ENCODE peak calls at places on chromosomes 12 and 14, in eight cellular contexts. One of them, this sample, is unnamed.

GRCh38 chr14:92600318-92601053 is 86.9 kb downstream of the RIN3 start:
- DNase-seq in neural crest cell: no peak
- DNase-seq in heart left ventricle: no peak
- DNase-seq in psoas muscle: no peak
- DNase-seq in heart right ventricle: no peak
- DNase-seq in PC-9: no peak
- DNase-seq in GM23338: no peak
- DNase-seq in MCF 10A: peak
- DNase-seq in this sample: no peak

GRCh38 chr12:15706010-15706676 is 83.0 kb downstream of the EPS8 start:
- DNase-seq in MCF 10A: peak
- DNase-seq in heart right ventricle: no peak
- DNase-seq in GM23338: peak
- DNase-seq in PC-9: no peak
- DNase-seq in heart left ventricle: no peak
- DNase-seq in psoas muscle: no peak
- DNase-seq in neural crest cell: no peak
- DNase-seq in this sample: no peak

GRCh38 chr12:104456950-104457745 is 400 bp downstream of the CHST11 start:
- DNase-seq in heart right ventricle: peak
- DNase-seq in PC-9: peak
- DNase-seq in heart left ventricle: peak
- DNase-seq in GM23338: peak
- DNase-seq in psoas muscle: peak
- DNase-seq in neural crest cell: peak
- DNase-seq in MCF 10A: peak
- DNase-seq in this sample: peak

GRCh38 chr14:88321692-88322504 is 1.2 kb downstream of the KCNK10 start:
- DNase-seq in PC-9: no peak
- DNase-seq in heart right ventricle: no peak
- DNase-seq in heart left ventricle: no peak
- DNase-seq in MCF 10A: no peak
- DNase-seq in GM23338: peak
- DNase-seq in psoas muscle: no peak
- DNase-seq in neural crest cell: no peak
- DNase-seq in this sample: no peak

GRCh38 chr12:52607314-52607713 is 6.1 kb upstream of the KRT72 start:
- DNase-seq in neural crest cell: no peak
- DNase-seq in heart left ventricle: peak
- DNase-seq in heart right ventricle: no peak
- DNase-seq in psoas muscle: no peak
- DNase-seq in MCF 10A: no peak
- DNase-seq in GM23338: no peak
- DNase-seq in PC-9: no peak
- DNase-seq in this sample: no peak

GRCh38 chr12:123164222-123164621 is 13.3 kb upstream of the PITPNM2 start:
- DNase-seq in GM23338: no peak
- DNase-seq in PC-9: no peak
- DNase-seq in MCF 10A: no peak
- DNase-seq in heart left ventricle: no peak
- DNase-seq in neural crest cell: no peak
- DNase-seq in psoas muscle: no peak
- DNase-seq in heart right ventricle: no peak
- DNase-seq in this sample: no peak

GRCh38 chr14:73762375-73762822 is 48.2 kb upstream of the PNMA1 start:
- DNase-seq in heart right ventricle: no peak
- DNase-seq in PC-9: no peak
- DNase-seq in GM23338: no peak
- DNase-seq in MCF 10A: no peak
- DNase-seq in neural crest cell: no peak
- DNase-seq in psoas muscle: no peak
- DNase-seq in heart left ventricle: no peak
- DNase-seq in this sample: no peak

GRCh38 chr12:9940370-9940769 is 8.2 kb upstream of the CLEC2A start:
- DNase-seq in heart left ventricle: no peak
- DNase-seq in neural crest cell: no peak
- DNase-seq in psoas muscle: no peak
- DNase-seq in heart right ventricle: no peak
- DNase-seq in MCF 10A: peak
- DNase-seq in GM23338: peak
- DNase-seq in PC-9: no peak
- DNase-seq in this sample: no peak

GRCh38 chr14:99323603-99324185 is 51.7 kb upstream of the BCL11B start:
- DNase-seq in heart left ventricle: no peak
- DNase-seq in MCF 10A: no peak
- DNase-seq in PC-9: no peak
- DNase-seq in neural crest cell: no peak
- DNase-seq in heart right ventricle: no peak
- DNase-seq in GM23338: peak
- DNase-seq in psoas muscle: no peak
- DNase-seq in this sample: no peak

GRCh38 chr14:55851301-55851700 is 266.9 kb upstream of the PELI2 start:
- DNase-seq in neural crest cell: no peak
- DNase-seq in PC-9: no peak
- DNase-seq in MCF 10A: no peak
- DNase-seq in heart right ventricle: no peak
- DNase-seq in psoas muscle: no peak
- DNase-seq in GM23338: no peak
- DNase-seq in heart left ventricle: no peak
- DNase-seq in this sample: no peak

GRCh38 chr14:106372870-106373657 is 846.7 kb downstream of the TMEM121 start:
- DNase-seq in GM23338: peak
- DNase-seq in psoas muscle: peak
- DNase-seq in heart right ventricle: peak
- DNase-seq in MCF 10A: peak
- DNase-seq in neural crest cell: no peak
- DNase-seq in PC-9: peak
- DNase-seq in heart left ventricle: peak
- DNase-seq in this sample: no peak

GRCh38 chr14:24132061-24132685 is 1.7 kb downstream of the FITM1 start:
- DNase-seq in neural crest cell: no peak
- DNase-seq in heart left ventricle: no peak
- DNase-seq in heart right ventricle: peak
- DNase-seq in PC-9: no peak
- DNase-seq in GM23338: no peak
- DNase-seq in psoas muscle: peak
- DNase-seq in MCF 10A: peak
- DNase-seq in this sample: no peak

GRCh38 chr14:52299692-52300278 is 14.3 kb upstream of the PTGER2 start:
- DNase-seq in GM23338: peak
- DNase-seq in heart right ventricle: no peak
- DNase-seq in psoas muscle: no peak
- DNase-seq in neural crest cell: no peak
- DNase-seq in heart left ventricle: no peak
- DNase-seq in MCF 10A: peak
- DNase-seq in PC-9: no peak
- DNase-seq in this sample: no peak

GRCh38 chr14:77204457-77204796 is 22.8 kb downstream of the TMEM63C start:
- DNase-seq in PC-9: no peak
- DNase-seq in neural crest cell: no peak
- DNase-seq in heart right ventricle: no peak
- DNase-seq in MCF 10A: no peak
- DNase-seq in heart left ventricle: no peak
- DNase-seq in GM23338: no peak
- DNase-seq in psoas muscle: no peak
- DNase-seq in this sample: no peak

GRCh38 chr14:93081875-93082570 is 33.7 kb downstream of the ITPK1 start:
- DNase-seq in PC-9: no peak
- DNase-seq in psoas muscle: no peak
- DNase-seq in heart right ventricle: no peak
- DNase-seq in heart left ventricle: no peak
- DNase-seq in GM23338: no peak
- DNase-seq in MCF 10A: no peak
- DNase-seq in neural crest cell: no peak
- DNase-seq in this sample: no peak

GRCh38 chr12:13163868-13164267 is 32.7 kb upstream of the EMP1 start:
- DNase-seq in MCF 10A: peak
- DNase-seq in psoas muscle: no peak
- DNase-seq in GM23338: no peak
- DNase-seq in heart right ventricle: no peak
- DNase-seq in heart left ventricle: no peak
- DNase-seq in PC-9: no peak
- DNase-seq in neural crest cell: no peak
- DNase-seq in this sample: no peak

GRCh38 chr12:128079476-128079875 is 187.5 kb upstream of the TMEM132C start:
- DNase-seq in heart right ventricle: no peak
- DNase-seq in PC-9: no peak
- DNase-seq in neural crest cell: no peak
- DNase-seq in heart left ventricle: no peak
- DNase-seq in GM23338: no peak
- DNase-seq in MCF 10A: no peak
- DNase-seq in psoas muscle: no peak
- DNase-seq in this sample: no peak

GRCh38 chr12:63420206-63420644 is 248.1 kb downstream of the DPY19L2 start:
- DNase-seq in MCF 10A: peak
- DNase-seq in heart right ventricle: no peak
- DNase-seq in GM23338: peak
- DNase-seq in PC-9: peak
- DNase-seq in neural crest cell: peak
- DNase-seq in heart left ventricle: peak
- DNase-seq in psoas muscle: no peak
- DNase-seq in this sample: no peak

GRCh38 chr14:80003138-80003537 is 208.2 kb downstream of the DIO2 start:
- DNase-seq in heart right ventricle: no peak
- DNase-seq in MCF 10A: no peak
- DNase-seq in GM23338: no peak
- DNase-seq in heart left ventricle: no peak
- DNase-seq in psoas muscle: no peak
- DNase-seq in PC-9: no peak
- DNase-seq in neural crest cell: no peak
- DNase-seq in this sample: no peak

DNA sequence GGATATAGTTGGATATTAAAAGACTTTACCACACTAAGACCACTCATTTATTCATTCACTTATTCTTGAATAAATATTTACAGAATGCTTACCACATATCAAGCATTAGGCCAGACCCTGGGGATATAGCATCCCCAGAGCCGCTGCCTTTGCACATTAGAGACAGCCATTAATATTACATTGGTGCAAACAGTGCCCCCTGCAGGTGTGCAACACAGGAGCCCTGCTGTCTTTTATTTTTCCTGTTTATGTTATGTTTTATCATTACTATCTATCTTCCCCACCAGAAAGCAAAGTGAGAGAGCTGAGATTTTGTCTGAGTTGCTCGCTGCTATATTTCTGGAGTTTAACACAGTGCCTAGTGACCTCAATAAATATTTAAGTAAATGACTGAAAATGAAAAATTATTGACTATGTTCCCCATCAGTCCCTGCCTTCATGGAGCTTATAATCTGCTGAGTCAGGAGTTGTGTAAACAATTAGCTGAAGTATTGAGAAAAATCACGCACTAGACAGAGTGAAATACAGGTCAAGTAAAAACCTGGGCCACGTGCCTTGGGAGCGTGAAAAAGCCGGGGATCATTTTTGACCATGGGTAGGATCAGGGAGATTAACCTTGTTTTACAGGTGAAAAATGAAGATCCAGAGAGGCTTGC is 301.6 kb downstream of the PCNX1 start:
- DNase-seq in neural crest cell: no peak
- DNase-seq in GM23338: no peak
- DNase-seq in heart left ventricle: no peak
- DNase-seq in MCF 10A: no peak
- DNase-seq in PC-9: no peak
- DNase-seq in heart right ventricle: no peak
- DNase-seq in psoas muscle: no peak
- DNase-seq in this sample: no peak
- TF ChIP-seq CTCF in neural crest cell: peak
- TF ChIP-seq CTCF in GM23338: peak
- TF ChIP-seq CTCF in heart left ventricle: no peak
- TF ChIP-seq CTCF in MCF 10A: peak
- TF ChIP-seq CTCF in PC-9: no peak
- TF ChIP-seq CTCF in heart right ventricle: no peak
- TF ChIP-seq CTCF in psoas muscle: no peak
- TF ChIP-seq CTCF in this sample: no peak

GRCh38 chr12:100534625-100535227 is 38.8 kb upstream of the GAS2L3 start:
- DNase-seq in neural crest cell: no peak
- DNase-seq in MCF 10A: no peak
- DNase-seq in heart right ventricle: no peak
- DNase-seq in GM23338: no peak
- DNase-seq in heart left ventricle: no peak
- DNase-seq in PC-9: no peak
- DNase-seq in psoas muscle: no peak
- DNase-seq in this sample: no peak
- TF ChIP-seq CTCF in neural crest cell: no peak
- TF ChIP-seq CTCF in MCF 10A: no peak
- TF ChIP-seq CTCF in heart right ventricle: no peak
- TF ChIP-seq CTCF in GM23338: no peak
- TF ChIP-seq CTCF in heart left ventricle: no peak
- TF ChIP-seq CTCF in PC-9: no peak
- TF ChIP-seq CTCF in psoas muscle: no peak
- TF ChIP-seq CTCF in this sample: no peak

DNA sequence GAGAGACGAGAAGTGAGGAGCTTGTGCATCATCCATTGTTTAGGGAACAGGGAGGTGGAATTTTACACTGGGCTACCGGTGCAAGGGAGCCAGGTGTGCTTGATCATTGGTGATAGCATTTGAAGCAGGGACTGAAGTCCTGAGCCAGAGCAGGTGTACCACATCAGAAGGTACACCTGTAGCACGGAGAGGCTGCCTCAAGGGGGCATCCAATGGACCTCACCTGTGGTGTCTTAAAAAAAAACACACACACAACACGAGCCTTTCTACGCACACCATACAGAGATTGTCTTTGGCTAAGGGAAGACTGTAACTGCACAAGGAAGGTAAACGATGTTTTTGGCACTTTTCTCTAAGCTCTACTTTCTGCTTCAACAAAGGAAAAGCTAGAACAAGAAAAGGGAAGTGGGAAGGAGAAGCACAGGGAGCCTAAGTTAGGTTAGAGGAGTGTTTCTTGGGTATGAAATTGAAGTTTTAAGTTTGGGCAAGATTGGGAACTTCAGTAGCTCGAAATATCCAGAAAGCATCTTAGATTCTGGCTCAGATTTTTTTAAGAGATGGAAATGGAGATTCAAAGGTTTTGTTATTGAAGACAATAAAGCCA is 334.3 kb upstream of the FBXO33 start:
- DNase-seq in heart left ventricle: no peak
- DNase-seq in neural crest cell: no peak
- DNase-seq in MCF 10A: peak
- DNase-seq in heart right ventricle: no peak
- DNase-seq in PC-9: no peak
- DNase-seq in GM23338: peak
- DNase-seq in psoas muscle: no peak
- DNase-seq in this sample: no peak
- TF ChIP-seq CTCF in heart left ventricle: no peak
- TF ChIP-seq CTCF in neural crest cell: no peak
- TF ChIP-seq CTCF in MCF 10A: no peak
- TF ChIP-seq CTCF in heart right ventricle: no peak
- TF ChIP-seq CTCF in PC-9: no peak
- TF ChIP-seq CTCF in GM23338: peak
- TF ChIP-seq CTCF in psoas muscle: no peak
- TF ChIP-seq CTCF in this sample: no peak

GRCh38 chr12:6612652-6613014 is 5.5 kb upstream of the CHD4 start:
- DNase-seq in neural crest cell: no peak
- DNase-seq in PC-9: no peak
- DNase-seq in psoas muscle: no peak
- DNase-seq in heart right ventricle: no peak
- DNase-seq in MCF 10A: no peak
- DNase-seq in heart left ventricle: no peak
- DNase-seq in GM23338: no peak
- DNase-seq in this sample: no peak
- TF ChIP-seq CTCF in neural crest cell: no peak
- TF ChIP-seq CTCF in PC-9: no peak
- TF ChIP-seq CTCF in psoas muscle: no peak
- TF ChIP-seq CTCF in heart right ventricle: no peak
- TF ChIP-seq CTCF in MCF 10A: no peak
- TF ChIP-seq CTCF in heart left ventricle: no peak
- TF ChIP-seq CTCF in GM23338: no peak
- TF ChIP-seq CTCF in this sample: no peak

This sample was measured in omental fat pad.